ENCODE peak calls at places on chromosomes 4 and X, in six cellular contexts. X is CD4-positive, alpha-beta memory T cell; N is dorsolateral prefrontal cortex; A is C1 segment of cervical spinal cord; Q is EL; E is H7. I is an unnamed sample.

GRCh38 chrX:40171513-40172168 is 73.9 kb upstream of the BCOR start:
- DNase-seq in A (peak), X (no peak), E (peak), N (no peak), Q (peak), I (no peak)

GRCh38 chr4:7296661-7297335 is 104.5 kb downstream of the SORCS2 start:
- DNase-seq in Q (no peak), A (no peak), N (no peak), X (no peak), E (peak), I (no peak)

GRCh38 chr4:156475322-156475721 is 496.3 kb downstream of the PDGFC start:
- DNase-seq in N (no peak), E (no peak), Q (peak), A (no peak), X (no peak), I (peak)

GRCh38 chr4:6940744-6941137 is 31.1 kb downstream of the TBC1D14 start:
- DNase-seq in N (no peak), E (no peak), A (no peak), Q (no peak), X (no peak), I (no peak)

GRCh38 chr4:112348488-112349158 is 51.5 kb downstream of the ALPK1 start:
- DNase-seq in X (no peak), N (peak), Q (peak), A (peak), E (peak), I (peak)

GRCh38 chr4:128590034-128590740 is 219.3 kb upstream of the JADE1 start:
- DNase-seq in N (no peak), A (no peak), Q (no peak), E (no peak), X (no peak), I (no peak)

GRCh38 chr4:180009316-180009715 is 2233.9 kb upstream of the TENM3 start:
- DNase-seq in A (no peak), N (no peak), E (no peak), X (no peak), Q (no peak), I (no peak)

GRCh38 chr4:76969493-76969892 is 19.9 kb downstream of the SEPTIN11 start:
- DNase-seq in E (no peak), A (no peak), Q (no peak), X (no peak), N (no peak), I (no peak)

GRCh38 chr4:6142935-6143602 is 57.3 kb downstream of the JAKMIP1 start:
- DNase-seq in N (no peak), A (no peak), E (no peak), Q (no peak), X (no peak), I (no peak)

GRCh38 chrX:141989134-141989533 is 85.4 kb downstream of the MAGEC1 start:
- DNase-seq in N (no peak), A (no peak), Q (peak), X (no peak), E (no peak), I (no peak)

GRCh38 chr4:181157647-181158046 is 1085.6 kb upstream of the TENM3 start:
- DNase-seq in X (no peak), A (no peak), N (no peak), E (no peak), Q (no peak), I (no peak)

GRCh38 chr4:186765138-186765537 is 41.5 kb upstream of the FAT1 start:
- DNase-seq in X (no peak), E (peak), N (no peak), A (no peak), Q (peak), I (no peak)

GRCh38 chrX:133325422-133325821 is 89.9 kb downstream of the GPC4 start:
- DNase-seq in A (no peak), N (no peak), Q (no peak), X (no peak), E (no peak), I (no peak)

GRCh38 chr4:121278811-121279368 is 101.9 kb downstream of the QRFPR start:
- DNase-seq in X (no peak), E (no peak), Q (peak), N (no peak), A (no peak), I (no peak)

GRCh38 chrX:7385131-7385530 is 237.2 kb upstream of the PUDP start:
- DNase-seq in A (no peak), X (no peak), Q (no peak), N (no peak), E (no peak), I (no peak)

GRCh38 chr4:61380865-61381264 is 180.7 kb downstream of the ADGRL3 start:
- DNase-seq in N (no peak), Q (no peak), E (no peak), A (no peak), X (no peak), I (no peak)

GRCh38 chr4:78120144-78120880 is 63.2 kb downstream of the FRAS1 start:
- DNase-seq in N (no peak), Q (no peak), X (no peak), A (no peak), E (no peak), I (no peak)

GRCh38 chrX:39903937-39904336 is 193.8 kb downstream of the BCOR start:
- DNase-seq in E (no peak), Q (peak), A (no peak), N (no peak), X (no peak), I (no peak)

GRCh38 chr4:8205749-8206611 is 6.9 kb downstream of the SH3TC1 start:
- DNase-seq in Q (no peak), X (no peak), A (no peak), E (no peak), N (no peak), I (no peak)

GRCh38 chr4:8238061-8238511 is 31.5 kb upstream of the HTRA3 start:
- DNase-seq in N (no peak), A (no peak), X (no peak), Q (no peak), E (no peak), I (no peak)

GRCh38 chr4:3582091-3582475 is 49.9 kb upstream of the LRPAP1 start:
- DNase-seq in N (no peak), E (no peak), X (no peak), A (no peak), Q (no peak), I (no peak)